ENCODE peak calls at places on chromosomes 1 and 21, in four cellular contexts. B, F, E and K are unnamed samples.

GRCh38 chr1:69569983-69570755 is 2.4 kb downstream of the LRRC7 start:
- DNase-seq in B (no peak), F (no peak), E (no peak), K (no peak)

GRCh38 chr1:202221911-202222909 is 28.6 kb downstream of the LGR6 start:
- DNase-seq in B (peak), F (no peak), E (no peak), K (no peak)

GRCh38 chr1:39902121-39902807 is 547 bp upstream of the MYCL start:
- DNase-seq in B (peak), F (peak), E (peak), K (peak)

GRCh38 chr1:33931115-33931475 is 67.2 kb downstream of the HMGB4 start:
- DNase-seq in B (no peak), F (no peak), E (no peak), K (no peak)

GRCh38 chr1:248924696-248925532 is 18.9 kb downstream of the PGBD2 start:
- DNase-seq in B (peak), F (peak), E (peak), K (peak)

GRCh38 chr1:243345205-243345604 is 89.4 kb downstream of the SDCCAG8 start:
- DNase-seq in B (peak), F (no peak), E (no peak), K (no peak)

GRCh38 chr21:39422468-39423241 is 22.9 kb downstream of the LCA5L start:
- DNase-seq in B (peak), F (no peak), E (peak), K (peak)

GRCh38 chr1:202122639-202123335 is at the start of gene GPR37L1:
- DNase-seq in B (no peak), F (no peak), E (no peak), K (no peak)

GRCh38 chr1:46442317-46443161 is 47.1 kb upstream of the DMBX1 start:
- DNase-seq in B (peak), F (peak), E (peak), K (peak)

GRCh38 chr1:97920275-97920831 is 481 bp downstream of the DPYD start:
- DNase-seq in B (no peak), F (no peak), E (no peak), K (no peak)

GRCh38 chr21:43323244-43324005 is 103.5 kb downstream of the SIK1 start:
- DNase-seq in B (no peak), F (no peak), E (no peak), K (no peak)

GRCh38 chr1:84653130-84653680 is 37.1 kb downstream of the SSX2IP start:
- DNase-seq in B (peak), F (no peak), E (no peak), K (no peak)

GRCh38 chr1:54051936-54052469 is 1.0 kb downstream of the TMEM59 start:
- DNase-seq in B (peak), F (no peak), E (no peak), K (peak)

GRCh38 chr1:211831558-211832323 is 1.2 kb upstream of the LPGAT1 start:
- DNase-seq in B (no peak), F (no peak), E (no peak), K (no peak)

GRCh38 chr1:211830330-211831142 is at the start of gene LPGAT1:
- DNase-seq in B (peak), F (peak), E (peak), K (peak)

GRCh38 chr1:211828584-211829342 is 1.8 kb downstream of the LPGAT1 start:
- DNase-seq in B (peak), F (no peak), E (no peak), K (no peak)

GRCh38 chr1:211830055-211830329 is 571 bp downstream of the LPGAT1 start:
- DNase-seq in B (peak), F (no peak), E (no peak), K (no peak)

GRCh38 chr1:211829343-211830054 is 1.1 kb downstream of the LPGAT1 start:
- DNase-seq in B (peak), F (no peak), E (peak), K (no peak)
- TF ChIP-seq CTCF in B (no peak), F (no peak), E (no peak), K (no peak)

DNA sequence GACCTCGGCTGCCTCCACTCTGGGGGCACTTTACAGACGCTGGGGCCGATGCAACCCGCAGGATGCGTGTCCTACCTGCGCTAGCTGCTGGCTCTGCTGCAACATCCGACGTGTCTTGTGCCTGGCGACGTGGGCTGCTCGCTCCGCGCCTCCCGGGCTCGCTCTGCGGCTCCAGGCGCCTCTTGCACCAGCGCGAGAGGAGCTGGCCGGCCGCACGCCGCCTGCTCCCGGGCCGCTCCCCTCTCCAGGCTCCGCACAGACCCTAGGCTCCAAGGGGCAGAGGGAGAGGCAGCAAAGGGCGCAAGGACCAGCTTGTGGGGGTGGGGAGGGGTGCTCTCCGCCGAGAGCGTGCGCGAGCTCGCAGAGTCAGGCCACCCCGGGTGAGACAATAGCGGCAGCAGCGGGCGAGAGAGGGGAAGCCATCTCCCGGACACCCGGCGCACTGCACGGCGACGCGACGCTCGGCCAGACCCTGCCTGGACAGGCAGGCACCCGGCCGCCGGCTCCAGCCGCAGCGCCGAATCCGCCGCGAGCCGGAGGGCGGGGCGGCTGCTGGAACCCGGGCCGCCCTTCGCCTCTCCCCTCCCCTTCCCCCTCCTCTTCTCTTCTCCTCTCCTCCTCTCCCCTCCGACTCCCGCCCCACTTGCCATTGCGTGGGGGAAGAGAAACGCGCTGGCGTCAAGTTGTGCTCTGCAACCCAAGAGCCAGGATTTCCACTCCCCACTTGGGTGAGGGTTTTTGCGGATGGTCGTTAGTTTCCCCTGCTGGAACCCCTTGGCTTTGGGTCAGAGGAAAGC is at the start of gene PIK3C2B:
- DNase-seq in B (peak), F (peak), E (peak), K (peak)
- TF ChIP-seq CTCF in B (peak), F (peak), E (peak), K (peak)

DNA sequence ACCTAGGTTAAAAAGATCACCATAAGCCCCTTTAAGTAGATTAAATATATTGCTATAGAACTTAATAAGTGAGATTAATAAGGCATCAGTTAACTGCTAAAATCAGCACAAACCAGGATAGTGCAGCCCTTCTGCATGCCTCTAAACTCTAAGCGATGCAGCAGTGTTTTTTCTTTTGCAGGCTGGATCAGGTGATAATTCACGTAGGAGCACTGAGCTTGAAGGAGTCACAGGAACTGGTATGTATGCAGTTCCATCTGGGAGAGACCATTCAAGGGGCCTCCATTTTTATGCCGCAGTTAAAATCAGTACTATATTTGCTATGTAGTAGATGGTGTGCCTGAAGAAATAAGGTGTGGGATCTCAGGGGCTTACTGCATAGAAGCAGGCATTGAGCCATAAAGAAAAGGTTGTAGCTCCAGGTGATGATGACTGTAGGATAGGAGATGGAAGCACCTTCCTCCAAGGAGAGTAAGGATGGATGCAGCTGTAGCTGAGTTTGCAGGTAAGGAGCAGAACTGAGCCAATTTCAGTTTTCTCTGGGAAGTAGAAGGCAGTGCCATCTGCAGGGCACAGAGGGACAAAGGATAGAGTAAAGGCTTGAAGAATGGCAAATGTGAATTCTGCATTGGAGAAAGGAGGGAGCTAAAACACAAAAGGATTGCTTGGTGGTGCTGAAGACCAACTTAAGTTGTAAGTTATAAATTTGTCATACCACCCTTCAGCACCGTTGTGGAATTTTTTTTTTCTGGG is 22.6 kb downstream of the NPL start:
- DNase-seq in B (no peak), F (no peak), E (no peak), K (no peak)
- TF ChIP-seq CTCF in B (no peak), F (no peak), E (no peak), K (no peak)

GRCh38 chr1:179293340-179294327 is at the start of gene SOAT1:
- DNase-seq in B (peak), F (peak), E (peak), K (peak)
- TF ChIP-seq CTCF in B (no peak), F (peak), E (no peak), K (no peak)

GRCh38 chr1:218259339-218259738 is 25.8 kb upstream of the RRP15 start:
- DNase-seq in B (no peak), F (no peak), E (no peak), K (no peak)

GRCh38 chr1:218257971-218258370 is 27.1 kb upstream of the RRP15 start:
- DNase-seq in B (no peak), F (no peak), E (no peak), K (no peak)

GRCh38 chr1:218257371-218257770 is 27.7 kb upstream of the RRP15 start:
- DNase-seq in B (no peak), F (no peak), E (no peak), K (no peak)

GRCh38 chr1:218262259-218262658 is 22.8 kb upstream of the RRP15 start:
- DNase-seq in B (no peak), F (no peak), E (no peak), K (no peak)

DNA sequence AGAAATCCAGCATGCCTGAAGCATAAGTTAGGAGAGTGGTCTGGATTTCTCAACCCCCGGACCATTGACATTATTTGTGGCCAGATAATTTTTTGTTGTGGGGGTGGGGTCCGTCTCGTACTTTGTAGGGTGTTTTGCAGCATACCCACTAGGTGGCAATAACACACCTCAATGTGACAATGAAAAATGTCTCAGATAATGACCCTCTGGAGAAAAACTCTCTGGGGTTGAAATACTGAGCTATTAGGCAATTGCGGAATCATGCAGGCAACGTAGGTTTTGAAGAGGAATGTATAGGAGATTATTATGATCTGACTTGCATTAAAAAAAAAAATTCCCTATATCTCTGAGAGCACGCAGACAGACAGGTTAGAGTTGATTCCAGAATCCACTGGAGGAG is 25.3 kb upstream of the RRP15 start:
- DNase-seq in B (peak), F (no peak), E (peak), K (no peak)
- TF ChIP-seq CTCF in B (peak), F (peak), E (no peak), K (peak)

GRCh38 chr1:23554481-23555224 is 4.6 kb downstream of the ID3 start:
- DNase-seq in B (peak), F (peak), E (peak), K (peak)
- TF ChIP-seq CTCF in B (peak), F (peak), E (no peak), K (peak)

GRCh38 chr1:92958203-92958970 is 2.9 kb downstream of the DIPK1A start:
- DNase-seq in B (no peak), F (no peak), E (no peak), K (no peak)

GRCh38 chr1:92965003-92965402 is 3.7 kb upstream of the DIPK1A start:
- DNase-seq in B (no peak), F (no peak), E (no peak), K (no peak)

GRCh38 chr1:92961896-92962752 is 862 bp upstream of the DIPK1A start:
- DNase-seq in B (peak), F (peak), E (peak), K (peak)

GRCh38 chr1:92960395-92961130 is 699 bp downstream of the DIPK1A start:
- DNase-seq in B (peak), F (peak), E (peak), K (peak)

GRCh38 chr1:92961131-92961895 is at the start of gene DIPK1A:
- DNase-seq in B (peak), F (peak), E (peak), K (peak)
- TF ChIP-seq CTCF in B (peak), F (peak), E (peak), K (peak)

GRCh38 chr1:75836528-75836927 is 39.8 kb downstream of the MSH4 start:
- DNase-seq in B (peak), F (no peak), E (no peak), K (no peak)
- TF ChIP-seq CTCF in B (no peak), F (no peak), E (no peak), K (no peak)

DNA sequence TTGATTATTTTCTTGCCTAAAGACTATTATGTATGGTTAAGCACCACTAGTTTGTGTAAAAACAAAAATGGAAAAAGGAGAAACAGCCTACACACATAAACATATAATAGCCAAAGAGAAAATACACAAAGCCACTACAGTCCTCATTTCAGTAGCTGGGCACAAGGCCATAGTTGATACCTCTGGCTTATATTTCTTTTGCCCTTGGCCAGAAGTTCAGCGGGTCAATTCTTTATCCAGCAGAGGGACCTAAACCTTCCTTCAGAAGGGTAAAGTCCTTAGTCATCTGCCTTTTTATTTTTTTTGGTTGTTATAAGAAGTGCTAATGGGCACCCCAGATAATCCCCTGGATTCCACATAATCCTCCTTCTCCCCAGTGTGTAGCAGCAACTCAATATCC is 134.1 kb downstream of the PIGK start:
- DNase-seq in B (no peak), F (no peak), E (no peak), K (no peak)
- TF ChIP-seq CTCF in B (no peak), F (no peak), E (no peak), K (no peak)